ENCODE peak calls at places on chromosomes 12 and 14, in five cellular contexts. X is HCT116, J is GM12878, D is HepG2, W is H1. O is an unnamed sample.

GRCh38 chr12:118980407-118981014 is 830 bp upstream of the SRRM4 start:
- DNase-seq in X (no peak), J (no peak), D (no peak), W (no peak), O (no peak)

GRCh38 chr14:50082784-50083466 is 33.4 kb downstream of the VCPKMT start:
- DNase-seq in X (no peak), J (peak), D (no peak), W (no peak), O (no peak)

GRCh38 chr12:124938606-124939427 is 24.4 kb upstream of the UBC start:
- DNase-seq in X (peak), J (peak), D (peak), W (no peak), O (peak)

GRCh38 chr12:54723653-54724256 is 75.6 kb upstream of the DCD start:
- DNase-seq in X (peak), J (no peak), D (no peak), W (no peak), O (peak)

GRCh38 chr14:99238234-99238633 is 33.8 kb downstream of the BCL11B start:
- DNase-seq in X (no peak), J (no peak), D (no peak), W (no peak), O (no peak)

GRCh38 chr14:57816568-57817284 is 49.2 kb downstream of the SLC35F4 start:
- DNase-seq in X (peak), J (no peak), D (no peak), W (no peak), O (no peak)

GRCh38 chr12:53170876-53171724 is 9.4 kb upstream of the ZNF740 start:
- DNase-seq in X (no peak), J (no peak), D (no peak), W (no peak), O (no peak)

GRCh38 chr12:12207746-12208145 is 59.1 kb downstream of the LRP6 start:
- DNase-seq in X (no peak), J (no peak), D (no peak), W (no peak), O (no peak)

GRCh38 chr12:89140141-89140540 is 212.2 kb downstream of the DUSP6 start:
- DNase-seq in X (no peak), J (no peak), D (no peak), W (no peak), O (no peak)

GRCh38 chr12:24378548-24379011 is 429.1 kb upstream of the SOX5 start:
- DNase-seq in X (no peak), J (no peak), D (no peak), W (no peak), O (no peak)

GRCh38 chr12:52291267-52291935 is at the start of gene KRT81:
- DNase-seq in X (no peak), J (no peak), D (no peak), W (no peak), O (no peak)

GRCh38 chr14:77918448-77918847 is 118.5 kb downstream of the ADCK1 start:
- DNase-seq in X (no peak), J (no peak), D (no peak), W (no peak), O (peak)

GRCh38 chr14:80055912-80056801 is 155.1 kb downstream of the DIO2 start:
- DNase-seq in X (no peak), J (no peak), D (peak), W (peak), O (peak)

GRCh38 chr12:5780536-5780935 is 164.5 kb downstream of the ANO2 start:
- DNase-seq in X (no peak), J (no peak), D (no peak), W (no peak), O (no peak)

GRCh38 chr14:100605706-100606686 is 18.8 kb upstream of the BEGAIN start:
- DNase-seq in X (no peak), J (no peak), D (no peak), W (no peak), O (peak)
- TF ChIP-seq SRF in X (no peak), J (no peak), D (no peak), W (no peak), O (no peak)

DNA sequence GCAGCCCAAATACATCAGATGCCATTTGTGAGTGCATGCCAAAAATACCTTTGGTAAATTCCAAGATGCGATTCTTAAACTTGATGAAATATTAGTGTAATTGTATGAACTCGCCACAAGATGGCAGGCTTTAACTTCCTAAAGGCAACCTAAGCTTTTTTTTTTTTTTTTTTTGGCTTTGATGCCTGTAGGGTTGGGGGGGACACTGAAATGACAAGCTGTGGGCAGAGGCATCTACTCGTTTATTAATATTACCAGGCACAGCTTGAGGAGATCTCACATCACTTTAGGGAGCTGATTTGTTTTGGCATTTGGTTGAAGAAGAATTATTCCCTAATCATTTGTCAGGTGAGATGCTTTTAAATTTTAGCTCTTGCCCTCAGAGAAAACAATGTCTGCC is 126.7 kb upstream of the CCDC196 start:
- DNase-seq in X (peak), J (peak), D (peak), W (no peak), O (peak)
- TF ChIP-seq SRF in X (no peak), J (no peak), D (no peak), W (no peak), O (no peak)

GRCh38 chr14:23093526-23093925 is 1.4 kb downstream of the ACIN1 start:
- DNase-seq in X (no peak), J (no peak), D (no peak), W (no peak), O (no peak)

GRCh38 chr14:23093993-23094665 is 807 bp downstream of the ACIN1 start:
- DNase-seq in X (no peak), J (no peak), D (no peak), W (peak), O (no peak)

GRCh38 chr14:23094666-23095195 is at the start of gene ACIN1:
- DNase-seq in X (peak), J (peak), D (peak), W (no peak), O (peak)

GRCh38 chr14:23097786-23098185 is 2.5 kb downstream of the C14orf119 start:
- DNase-seq in X (no peak), J (no peak), D (no peak), W (no peak), O (peak)

DNA sequence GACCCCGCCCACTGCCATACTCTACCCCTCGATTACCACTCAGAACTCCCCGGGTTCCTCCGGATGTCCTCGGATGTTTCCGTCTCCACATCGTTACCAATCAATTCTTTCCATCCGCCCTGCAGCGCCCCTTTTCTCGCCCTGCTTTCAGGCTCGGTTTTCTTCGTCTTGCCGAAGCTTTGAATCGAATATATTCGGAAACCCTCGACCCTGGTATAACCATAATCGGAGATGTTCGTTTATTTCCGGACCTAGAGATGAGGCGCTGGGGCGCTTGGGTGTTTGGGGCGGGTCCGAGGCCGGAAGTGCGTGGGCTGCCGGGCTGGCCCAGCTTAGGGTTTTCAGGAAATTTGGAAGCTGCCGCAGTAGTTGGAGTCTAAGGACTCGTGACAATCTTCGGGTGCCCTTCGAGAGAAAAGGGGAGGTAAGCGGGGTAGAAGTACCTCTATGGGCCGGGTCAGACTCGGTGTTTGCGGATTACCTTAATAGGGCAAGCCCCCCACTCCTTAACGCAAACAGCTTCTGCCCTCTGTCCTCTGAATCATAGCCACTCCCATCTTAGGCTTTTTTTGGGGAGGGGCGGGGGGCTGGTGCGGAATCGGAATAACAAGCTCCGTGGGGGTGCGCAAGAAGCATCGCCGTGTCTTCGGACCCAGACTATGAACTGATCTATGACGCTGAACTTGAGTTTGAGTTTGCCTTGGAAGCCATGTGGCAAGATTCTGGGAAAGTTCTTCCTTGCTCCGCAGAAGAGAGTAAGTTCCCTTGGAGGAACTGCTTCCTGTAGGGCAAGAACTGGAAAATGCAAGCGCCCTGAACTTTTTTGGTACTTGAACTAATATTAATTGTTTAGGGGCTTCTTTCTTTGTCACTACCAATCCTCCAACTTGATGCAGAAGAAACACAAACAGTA is at the start of gene C14orf119:
- DNase-seq in X (peak), J (peak), D (peak), W (peak), O (peak)
- TF ChIP-seq SRF in X (peak), J (peak), D (peak), W (no peak), O (no peak)

GRCh38 chr12:97575792-97576191 is 113.2 kb downstream of the RMST start:
- DNase-seq in X (no peak), J (no peak), D (peak), W (no peak), O (no peak)
- TF ChIP-seq SRF in X (no peak), J (no peak), D (no peak), W (no peak), O (no peak)

GRCh38 chr12:56086608-56087007 is 6.6 kb downstream of the ERBB3 start:
- DNase-seq in X (no peak), J (no peak), D (no peak), W (no peak), O (peak)

GRCh38 chr12:56082967-56083366 is 3.0 kb downstream of the ERBB3 start:
- DNase-seq in X (no peak), J (no peak), D (peak), W (no peak), O (no peak)

GRCh38 chr12:56084958-56085543 is 5.1 kb downstream of the ERBB3 start:
- DNase-seq in X (no peak), J (no peak), D (no peak), W (no peak), O (peak)

GRCh38 chr12:56086096-56086495 is 6.1 kb downstream of the ERBB3 start:
- DNase-seq in X (no peak), J (no peak), D (no peak), W (no peak), O (no peak)

DNA sequence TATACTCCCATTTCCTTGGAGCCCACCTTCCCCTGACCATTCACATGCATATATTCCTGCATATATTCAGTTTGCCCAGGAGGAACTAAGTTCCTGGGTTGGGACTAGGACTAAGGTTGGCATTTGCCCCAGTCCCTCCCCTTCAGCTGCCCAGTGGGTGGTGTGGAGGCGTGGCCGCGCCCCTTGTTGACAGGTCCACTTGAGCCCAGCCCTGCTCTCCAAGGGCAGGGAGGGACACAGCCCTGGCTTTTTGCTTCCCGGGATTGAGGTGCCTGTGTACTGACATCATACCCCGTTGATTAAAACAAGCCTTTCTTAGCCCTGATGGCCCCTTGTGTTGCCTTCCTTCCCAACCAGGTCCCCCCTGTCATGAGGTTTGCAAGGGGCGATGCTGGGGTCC is 7.3 kb downstream of the ERBB3 start:
- DNase-seq in X (no peak), J (no peak), D (no peak), W (no peak), O (no peak)
- TF ChIP-seq SRF in X (no peak), J (no peak), D (no peak), W (no peak), O (no peak)

GRCh38 chr12:51265024-51265423 is 5.2 kb downstream of the SMAGP start:
- DNase-seq in X (no peak), J (peak), D (no peak), W (no peak), O (no peak)

GRCh38 chr12:51270067-51270846 is at the start of gene SMAGP:
- DNase-seq in X (no peak), J (no peak), D (peak), W (no peak), O (peak)

GRCh38 chr12:51269174-51270066 is 795 bp downstream of the SMAGP start:
- DNase-seq in X (no peak), J (no peak), D (peak), W (peak), O (peak)

GRCh38 chr12:51275088-51275487 is 4.9 kb upstream of the SMAGP start:
- DNase-seq in X (no peak), J (no peak), D (no peak), W (no peak), O (no peak)

DNA sequence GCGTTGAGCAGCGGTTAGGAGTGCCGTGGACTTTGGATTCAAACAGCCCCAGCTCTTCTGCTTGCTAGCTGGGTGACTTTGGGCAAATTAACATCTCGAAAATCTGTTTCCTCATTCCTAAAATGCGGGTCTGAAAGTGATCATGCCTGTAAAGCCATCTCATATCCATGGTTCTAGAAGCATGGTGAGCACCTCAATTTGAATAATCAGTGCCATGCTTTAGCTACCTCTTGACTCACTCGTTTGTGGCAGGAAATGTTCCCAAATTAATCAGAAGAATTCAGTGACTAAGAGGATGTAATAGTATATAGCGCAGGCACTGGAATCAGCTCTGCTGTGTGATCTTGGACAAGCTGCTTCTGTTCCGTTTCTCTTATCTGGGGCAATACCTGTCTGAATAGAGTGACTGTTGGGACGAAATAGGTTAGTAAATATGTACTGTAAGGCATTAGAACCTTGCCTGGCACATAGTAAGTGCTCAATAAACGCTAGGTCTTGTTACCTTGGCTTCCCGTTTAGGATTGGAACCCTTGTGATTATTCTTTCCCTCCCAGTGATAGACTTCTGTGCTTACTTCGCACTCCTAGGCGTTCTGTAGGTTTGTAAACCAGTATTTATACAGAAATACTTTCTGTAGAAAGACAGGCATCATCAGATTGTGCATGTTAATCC is 768 bp upstream of the SMAGP start:
- DNase-seq in X (peak), J (no peak), D (peak), W (no peak), O (no peak)
- TF ChIP-seq SRF in X (no peak), J (no peak), D (no peak), W (no peak), O (no peak)

GRCh38 chr14:65377576-65377975 is 35.0 kb upstream of the FUT8 start:
- DNase-seq in X (no peak), J (no peak), D (no peak), W (no peak), O (no peak)
- TF ChIP-seq SRF in X (no peak), J (no peak), D (no peak), W (no peak), O (no peak)

GRCh38 chr14:94145902-94146527 is 16.6 kb upstream of the IFI27L2 start:
- DNase-seq in X (no peak), J (no peak), D (no peak), W (no peak), O (no peak)
- TF ChIP-seq SRF in X (no peak), J (no peak), D (no peak), W (no peak), O (no peak)

GRCh38 chr12:64082866-64083268 is 139.2 kb downstream of the KICS2 start:
- DNase-seq in X (no peak), J (no peak), D (no peak), W (no peak), O (no peak)

GRCh38 chr12:64085996-64086395 is 136.1 kb downstream of the KICS2 start:
- DNase-seq in X (no peak), J (no peak), D (no peak), W (no peak), O (no peak)

GRCh38 chr12:64081020-64081419 is 141.1 kb downstream of the KICS2 start:
- DNase-seq in X (no peak), J (no peak), D (no peak), W (no peak), O (no peak)

GRCh38 chr12:64085154-64085553 is 136.9 kb downstream of the KICS2 start:
- DNase-seq in X (no peak), J (no peak), D (no peak), W (no peak), O (no peak)

DNA sequence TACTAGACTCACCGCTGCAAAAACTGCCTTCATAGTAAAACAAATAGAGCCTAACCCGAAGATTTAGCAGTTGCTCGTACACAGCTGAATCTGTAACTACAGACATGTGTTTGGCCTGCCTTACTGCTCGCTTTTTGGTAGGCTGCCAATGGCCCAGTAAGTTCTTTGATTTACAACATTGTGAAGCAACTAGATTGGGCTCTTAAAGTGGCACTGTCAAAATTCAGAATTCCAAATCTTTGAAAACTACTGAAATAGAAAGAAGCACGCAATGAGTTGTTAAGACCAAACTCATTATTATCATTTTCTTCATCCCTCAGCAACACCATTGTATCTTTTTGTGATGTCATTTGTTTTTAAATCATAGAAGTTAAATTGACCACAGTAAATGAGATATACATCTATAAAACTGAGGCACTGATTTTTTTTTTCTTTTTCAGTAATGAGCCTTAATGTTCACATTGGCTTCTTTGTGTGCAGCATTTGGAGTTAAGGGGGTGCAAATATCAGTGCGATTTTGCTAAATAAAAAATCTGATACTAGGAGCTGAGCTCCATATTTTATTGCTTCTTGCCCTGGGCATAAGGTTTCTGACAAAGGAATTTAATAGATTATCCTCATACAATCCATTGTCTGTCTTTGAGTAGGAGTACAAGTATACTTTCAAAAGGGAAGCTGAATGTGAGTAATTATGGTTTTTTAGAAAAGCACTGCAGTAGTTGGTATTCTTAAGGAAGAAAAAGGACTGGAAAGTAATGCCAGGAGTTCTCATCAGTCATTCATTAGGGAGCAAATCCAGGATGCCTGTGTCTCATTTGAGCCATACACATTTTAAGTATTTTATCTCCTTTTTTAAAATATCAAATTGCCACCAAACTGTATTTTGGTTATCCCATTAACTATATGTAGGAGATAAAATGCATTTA is 138.5 kb downstream of the KICS2 start:
- DNase-seq in X (no peak), J (no peak), D (no peak), W (no peak), O (no peak)
- TF ChIP-seq SRF in X (no peak), J (no peak), D (no peak), W (no peak), O (no peak)

O was measured in K562.